ENCODE peak calls at places on chromosomes 1 and 21, in nine cellular contexts. V is lung, C is heart left ventricle, B is BJ, X is adrenal gland, P is progenitor cell of endocrine pancreas, H is suprapubic skin, W is BE2C, A is choroid plexus epithelial cell. I is an unnamed sample.

GRCh38 chr1:24892188-24893153 is 37.6 kb downstream of the RUNX3 start:
- DNase-seq in V (no peak), C (no peak), B (no peak), X (no peak), P (no peak), H (peak), W (no peak), A (no peak), I (no peak)

GRCh38 chr21:32574946-32575925 is 10.1 kb downstream of the TCP10L start:
- DNase-seq in V (no peak), C (no peak), B (no peak), X (no peak), P (no peak), H (peak), W (no peak), A (no peak), I (no peak)

GRCh38 chr1:6106321-6106731 is 60.6 kb downstream of the KCNAB2 start:
- DNase-seq in V (no peak), C (no peak), B (no peak), X (no peak), P (no peak), H (no peak), W (no peak), A (no peak), I (no peak)

GRCh38 chr1:156310962-156311361 is 11.9 kb upstream of the VHLL start:
- DNase-seq in V (no peak), C (no peak), B (no peak), X (peak), P (no peak), H (no peak), W (no peak), A (peak), I (no peak)

GRCh38 chr1:213934642-213935041 is 53.1 kb upstream of the PROX1 start:
- DNase-seq in V (peak), C (peak), B (no peak), X (peak), P (no peak), H (no peak), W (peak), A (peak), I (no peak)

GRCh38 chr1:215669806-215670485 is 102.8 kb downstream of the KCTD3 start:
- DNase-seq in V (no peak), C (no peak), B (no peak), X (no peak), P (no peak), H (no peak), W (no peak), A (no peak), I (no peak)

GRCh38 chr21:46517361-46517760 is 58.7 kb downstream of the DIP2A start:
- DNase-seq in V (no peak), C (peak), B (no peak), X (peak), P (no peak), H (no peak), W (no peak), A (peak), I (no peak)

GRCh38 chr1:78673120-78673519 is 23.5 kb downstream of the IFI44 start:
- DNase-seq in V (no peak), C (no peak), B (no peak), X (no peak), P (no peak), H (no peak), W (peak), A (no peak), I (no peak)

GRCh38 chr1:145956776-145957442 is 908 bp downstream of the LIX1L start:
- DNase-seq in V (no peak), C (peak), B (no peak), X (peak), P (no peak), H (no peak), W (no peak), A (peak), I (no peak)

DNA sequence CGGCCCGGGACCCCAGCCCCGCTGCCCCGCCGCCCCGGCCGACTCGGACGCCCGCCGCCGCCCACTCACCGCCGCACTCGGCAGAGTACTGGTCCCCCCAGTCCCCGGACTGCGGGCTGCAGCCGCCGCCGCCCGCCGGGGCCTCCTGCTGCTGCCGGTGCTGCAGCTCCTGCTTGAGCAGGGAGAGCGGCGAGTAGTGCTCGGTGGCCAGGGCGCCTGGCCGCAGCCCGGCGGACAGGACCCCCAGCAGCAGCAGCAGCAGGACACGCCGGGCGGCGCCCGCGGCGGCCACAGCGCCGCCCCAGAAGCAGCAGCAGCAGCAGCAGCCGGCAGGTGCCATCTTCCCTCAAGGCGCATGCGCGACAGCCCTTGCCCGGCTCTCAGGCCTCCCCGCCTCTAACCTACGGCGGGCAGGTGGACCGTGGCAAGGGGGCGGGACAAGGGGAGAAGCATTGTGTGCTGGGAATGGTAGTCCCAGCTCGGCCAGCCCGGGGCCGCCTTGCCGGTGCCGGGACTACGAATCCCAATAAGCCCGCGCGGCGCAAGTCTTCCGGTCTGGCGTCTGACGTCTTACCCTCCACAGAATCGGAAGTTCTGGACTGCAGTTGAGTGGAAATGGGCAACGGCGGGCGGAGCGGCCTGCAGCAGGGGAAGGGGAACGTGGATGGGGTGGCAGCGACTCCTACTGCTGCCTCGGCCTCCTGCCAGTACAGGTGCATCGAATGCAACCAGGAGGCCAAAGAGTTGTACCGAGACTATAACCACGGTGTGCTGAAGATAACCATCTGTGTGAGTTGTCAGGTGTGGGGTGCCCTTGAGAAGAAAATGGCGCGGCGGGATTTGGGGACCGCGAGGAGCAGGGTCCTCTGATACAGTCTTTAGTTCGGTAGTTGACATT is at the start of the genes ARV1 and TTC13:
- DNase-seq in V (peak), C (peak), B (peak), X (peak), P (peak), H (peak), W (peak), A (peak), I (peak)
- TF ChIP-seq CTCF in V (peak), C (peak), B (peak), X (no peak), P (peak), H (no peak), W (peak), A (peak), I (peak)

DNA sequence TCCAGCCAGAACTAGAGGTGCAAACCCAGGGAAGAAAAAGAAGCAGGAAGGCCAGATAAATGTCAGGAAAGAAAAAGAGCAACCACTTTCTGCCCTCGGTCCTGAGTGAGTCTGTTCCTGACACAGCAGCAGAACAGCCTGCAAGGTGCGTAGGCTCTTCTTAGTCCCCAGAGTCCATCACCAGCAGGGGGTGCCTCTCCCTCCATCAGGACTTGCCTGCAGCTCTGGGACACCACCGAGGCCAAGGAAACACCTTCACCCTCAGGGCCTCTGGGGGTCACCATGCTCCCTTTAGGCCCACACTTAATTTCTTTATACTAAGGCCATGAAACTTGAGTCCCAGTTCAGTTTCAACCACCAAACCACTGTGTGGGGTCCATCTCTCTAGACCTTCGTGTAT is 43.7 kb upstream of the NFASC start:
- DNase-seq in V (no peak), C (no peak), B (no peak), X (no peak), P (peak), H (no peak), W (peak), A (no peak), I (no peak)
- TF ChIP-seq CTCF in V (no peak), C (no peak), B (peak), X (no peak), P (peak), H (no peak), W (peak), A (no peak), I (peak)

GRCh38 chr1:212513586-212513985 is 80.9 kb downstream of the NENF start:
- DNase-seq in V (no peak), C (no peak), B (no peak), X (no peak), P (no peak), H (no peak), W (no peak), A (no peak), I (no peak)
- TF ChIP-seq CTCF in V (no peak), C (no peak), B (no peak), X (no peak), P (no peak), H (no peak), W (no peak), A (no peak), I (no peak)

DNA sequence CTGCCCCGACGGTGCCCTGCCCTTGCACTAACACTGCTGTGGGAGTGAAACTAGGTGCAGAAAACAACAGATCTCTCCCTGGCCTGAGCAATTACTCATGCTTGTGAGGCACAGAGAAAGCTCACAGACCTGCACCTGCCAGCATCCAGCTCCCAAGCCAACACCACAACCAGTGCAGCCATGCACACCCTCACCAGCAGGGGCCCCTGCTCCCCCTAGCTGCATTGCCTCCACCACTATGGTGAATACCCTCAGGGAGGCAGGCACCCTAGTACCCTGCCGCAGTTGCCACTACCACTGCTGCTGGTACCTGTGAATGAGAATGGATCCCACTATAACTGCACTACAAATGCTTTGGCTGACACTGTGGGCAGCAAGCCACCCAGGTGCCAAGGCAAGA is 7.1 kb upstream of the DIRAS3 start:
- DNase-seq in V (no peak), C (no peak), B (no peak), X (no peak), P (no peak), H (no peak), W (no peak), A (no peak), I (no peak)
- TF ChIP-seq CTCF in V (no peak), C (no peak), B (no peak), X (no peak), P (no peak), H (no peak), W (no peak), A (peak), I (no peak)

GRCh38 chr1:21524220-21524619 is 15.0 kb downstream of the ALPL start:
- DNase-seq in V (no peak), C (no peak), B (no peak), X (no peak), P (no peak), H (no peak), W (no peak), A (no peak), I (no peak)
- TF ChIP-seq CTCF in V (no peak), C (no peak), B (no peak), X (no peak), P (no peak), H (no peak), W (no peak), A (no peak), I (no peak)

GRCh38 chr1:22913421-22913820 is 59.2 kb downstream of the LACTBL1 start:
- DNase-seq in V (no peak), C (no peak), B (no peak), X (no peak), P (no peak), H (no peak), W (no peak), A (no peak), I (no peak)
- TF ChIP-seq CTCF in V (no peak), C (no peak), B (no peak), X (no peak), P (no peak), H (no peak), W (no peak), A (no peak), I (no peak)

GRCh38 chr1:239703067-239703466 is 316.7 kb downstream of the CHRM3 start:
- DNase-seq in V (no peak), C (no peak), B (no peak), X (no peak), P (no peak), H (no peak), W (no peak), A (no peak), I (no peak)

GRCh38 chr1:239708622-239709021 is 322.3 kb downstream of the CHRM3 start:
- DNase-seq in V (no peak), C (no peak), B (no peak), X (no peak), P (no peak), H (no peak), W (no peak), A (no peak), I (no peak)

GRCh38 chr1:239711768-239712167 is 325.4 kb downstream of the CHRM3 start:
- DNase-seq in V (no peak), C (no peak), B (no peak), X (no peak), P (no peak), H (no peak), W (no peak), A (no peak), I (no peak)

GRCh38 chr1:239706245-239706892 is 320.0 kb downstream of the CHRM3 start:
- DNase-seq in V (no peak), C (no peak), B (no peak), X (no peak), P (no peak), H (no peak), W (no peak), A (no peak), I (no peak)

DNA sequence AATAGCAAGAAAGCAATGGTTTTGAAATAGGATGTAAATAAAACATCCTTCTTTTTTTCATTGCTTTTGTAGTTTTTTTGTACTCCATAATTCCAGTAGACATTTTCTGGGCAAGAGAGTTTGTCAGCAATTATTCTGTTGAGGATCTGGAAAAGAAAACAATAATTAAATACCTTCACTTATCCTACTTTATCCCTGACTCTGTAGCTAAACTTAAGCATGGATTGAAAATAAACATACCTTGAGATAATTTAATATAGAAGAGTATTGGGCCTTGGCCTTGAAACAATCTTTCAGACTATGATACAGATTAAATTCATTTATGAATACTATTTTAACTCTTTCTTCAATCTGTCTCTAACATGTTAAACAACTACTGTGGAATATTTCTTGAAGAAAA is 321.2 kb downstream of the CHRM3 start:
- DNase-seq in V (no peak), C (no peak), B (no peak), X (no peak), P (no peak), H (no peak), W (no peak), A (no peak), I (no peak)
- TF ChIP-seq CTCF in V (no peak), C (no peak), B (no peak), X (no peak), P (no peak), H (no peak), W (no peak), A (no peak), I (no peak)